ENCODE peak calls at places on chromosomes 6 and 20, in five cellular contexts. N is sigmoid colon, L is right lobe of liver, J is adrenal gland, F is K562. T is an unnamed sample. For H3K27me3, the result is how much of the 10 kb centered on the place peaks cover.

GRCh38 chr6:89596056-89596455 is 42.5 kb downstream of the LYRM2 start:
- DNase-seq in J (no peak), L (no peak), N (no peak), F (no peak), T (no peak)

GRCh38 chr6:25046942-25047341 is 111.2 kb upstream of the RIPOR2 start:
- DNase-seq in J (no peak), N (no peak), L (no peak), F (no peak), T (no peak)

GRCh38 chr6:121405306-121405705 is 30.1 kb upstream of the GJA1 start:
- DNase-seq in N (no peak), J (no peak), F (no peak), L (no peak), T (peak)

GRCh38 chr6:25788305-25788922 is 33.9 kb downstream of the SLC17A4 start:
- DNase-seq in F (peak), N (no peak), L (peak), J (peak), T (no peak)

GRCh38 chr20:19783966-19784401 is 25.9 kb downstream of the RIN2 start:
- DNase-seq in F (no peak), N (peak), J (peak), L (peak), T (no peak)

GRCh38 chr6:29531668-29532067 is 27.9 kb downstream of the UBD start:
- DNase-seq in F (no peak), L (no peak), J (no peak), N (no peak), T (peak)

GRCh38 chr6:14951704-14952103 is 294.2 kb upstream of the JARID2 start:
- DNase-seq in J (no peak), L (no peak), N (no peak), F (no peak), T (no peak)

GRCh38 chr6:87366428-87366827 is 21.8 kb downstream of the C6orf163 start:
- DNase-seq in J (no peak), F (no peak), N (no peak), L (no peak), T (no peak)

GRCh38 chr20:36784900-36785299 is 11.3 kb upstream of the DSN1 start:
- DNase-seq in F (no peak), N (peak), J (peak), L (no peak), T (no peak)

GRCh38 chr6:34391023-34391485 is 1.4 kb downstream of the NUDT3 start:
- DNase-seq in N (peak), F (no peak), J (peak), L (peak), T (no peak)

GRCh38 chr6:111714403-111715270 is 109.0 kb upstream of the TRAF3IP2 start:
- DNase-seq in L (no peak), N (no peak), F (no peak), J (no peak), T (no peak)

GRCh38 chr6:137000825-137001224 is 43.9 kb downstream of the IL20RA start:
- DNase-seq in L (no peak), N (no peak), F (no peak), J (no peak), T (no peak)

GRCh38 chr6:123529058-123529457 is 107.7 kb downstream of the TRDN start:
- DNase-seq in J (no peak), L (no peak), F (no peak), N (no peak), T (no peak)

GRCh38 chr6:112216699-112217551 is 37.4 kb downstream of the LAMA4 start:
- DNase-seq in J (no peak), L (no peak), F (no peak), N (no peak), T (no peak)

GRCh38 chr20:1381753-1382591 is 10.9 kb downstream of the FKBP1A start:
- DNase-seq in J (no peak), F (no peak), N (no peak), L (no peak), T (no peak)

GRCh38 chr6:136890986-136891385 is 31.1 kb upstream of the SLC35D3 start:
- DNase-seq in N (no peak), F (no peak), J (no peak), L (no peak), T (no peak)

GRCh38 chr6:148836751-148837150 is 89.9 kb downstream of the UST start:
- DNase-seq in L (no peak), F (no peak), J (no peak), N (no peak), T (no peak)

GRCh38 chr6:119284861-119285521 is 64.6 kb downstream of the MAN1A1 start:
- DNase-seq in F (peak), N (no peak), J (no peak), L (no peak), T (no peak)

GRCh38 chr6:105733556-105734162 is 330.8 kb upstream of the PREP start:
- DNase-seq in J (no peak), F (peak), L (no peak), N (no peak), T (no peak)

GRCh38 chr6:36268478-36269248 is 1.2 kb upstream of the PNPLA1 start:
- DNase-seq in N (no peak), L (no peak), J (peak), F (peak), T (no peak)

GRCh38 chr6:107416179-107416578 is 43.2 kb downstream of the PDSS2 start:
- DNase-seq in F (no peak), L (no peak), J (no peak), N (no peak), T (no peak)

GRCh38 chr20:58584051-58584824 is 66.8 kb upstream of the STX16 start:
- DNase-seq in F (no peak), J (no peak), N (peak), L (no peak), T (no peak)

GRCh38 chr20:59184880-59185447 is 21.3 kb downstream of the ZNF831 start:
- DNase-seq in N (no peak), F (no peak), L (no peak), J (no peak), T (no peak)

GRCh38 chr6:128242765-128243403 is 277.5 kb downstream of the PTPRK start:
- DNase-seq in J (no peak), L (no peak), F (no peak), N (no peak), T (no peak)

GRCh38 chr6:39530201-39530759 is 194.9 kb downstream of the KIF6 start:
- DNase-seq in N (no peak), L (no peak), F (no peak), J (peak), T (no peak)

GRCh38 chr6:110246900-110247546 is 66.8 kb downstream of the CDC40 start:
- DNase-seq in L (no peak), F (no peak), N (no peak), J (no peak), T (no peak)

DNA sequence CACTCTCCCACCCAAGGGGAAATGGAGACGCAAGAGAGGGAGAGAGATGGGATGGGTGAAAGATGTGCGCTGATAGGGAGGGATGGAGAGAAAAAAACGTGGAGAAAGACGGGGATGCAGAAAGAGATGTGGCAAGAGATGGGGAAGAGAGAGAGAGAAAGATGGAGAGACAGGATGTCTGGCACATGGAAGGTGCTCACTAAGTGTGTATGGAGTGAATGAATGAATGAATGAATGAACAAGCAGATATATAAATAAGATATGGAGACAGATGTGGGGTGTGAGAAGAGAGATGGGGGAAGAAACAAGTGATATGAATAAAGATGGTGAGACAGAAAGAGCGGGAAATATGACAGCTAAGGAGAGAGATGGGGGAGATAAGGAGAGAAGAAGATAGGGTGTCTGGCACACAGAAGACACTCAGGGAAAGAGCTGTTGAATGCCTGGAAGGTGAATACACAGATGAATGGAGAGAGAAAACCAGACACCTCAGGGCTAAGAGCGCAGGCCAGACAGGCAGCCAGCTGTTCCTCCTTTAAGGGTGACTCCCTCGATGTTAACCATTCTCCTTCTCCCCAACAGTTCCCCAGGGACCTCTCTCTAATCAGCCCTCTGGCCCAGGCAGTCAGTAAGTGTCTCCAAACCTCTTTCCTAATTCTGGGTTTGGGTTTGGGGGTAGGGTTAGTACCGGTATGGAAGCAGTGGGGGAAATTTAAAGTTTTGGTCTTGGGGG is 753 bp downstream of the TNF start:
- DNase-seq in L (no peak), N (no peak), J (no peak), F (no peak), T (no peak)
- TF ChIP-seq POLR2A in L (no peak), N (no peak), J (no peak), F (no peak), T (no peak)

DNA sequence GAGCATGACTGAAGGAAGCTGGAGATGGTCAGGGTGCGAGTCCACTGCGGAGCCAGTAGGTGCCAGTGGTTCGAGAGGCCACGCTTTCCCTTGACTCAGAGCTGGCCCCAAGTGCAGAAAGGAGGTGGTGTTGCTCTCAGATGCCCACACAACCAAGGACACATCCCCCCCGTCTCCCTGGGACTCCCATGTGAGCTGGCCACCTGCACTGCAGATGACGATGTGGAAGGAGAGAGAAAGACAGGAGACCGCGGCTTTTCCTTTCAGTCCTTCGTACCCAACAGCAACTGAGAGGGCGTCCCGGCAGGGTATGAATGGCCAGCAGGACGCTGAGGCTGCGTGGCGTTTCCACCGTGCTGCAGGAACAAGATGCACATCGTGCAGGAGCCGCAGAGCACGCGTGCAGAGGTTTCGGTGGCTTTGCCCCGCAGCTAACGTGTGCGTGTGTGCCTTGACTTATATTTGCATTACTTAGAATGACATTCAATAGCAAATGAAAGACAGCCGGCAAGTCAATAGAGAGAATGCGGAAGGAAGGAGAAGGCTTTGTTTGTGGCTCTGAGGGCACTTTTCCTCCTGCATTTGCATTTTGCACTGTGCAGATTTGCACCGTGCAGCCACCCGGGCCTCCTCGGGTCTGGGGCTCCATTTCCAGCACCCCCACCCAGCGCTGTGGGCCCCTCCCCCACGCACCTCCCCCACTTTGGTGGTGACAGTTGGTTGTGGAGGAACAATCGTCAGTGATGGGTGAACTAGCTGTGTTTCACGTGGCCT is 26.3 kb upstream of the BHLHE23 start:
- DNase-seq in N (peak), L (no peak), J (no peak), F (no peak), T (no peak)
- H3K4me3 ChIP-seq in N (no peak), L (no peak), J (no peak), F (no peak), T (no peak)

GRCh38 chr6:50816115-50816675 is 2.5 kb upstream of the TFAP2B start:
- DNase-seq in L (peak), N (peak), J (peak), F (peak), T (no peak)

GRCh38 chr6:50819527-50819905 is 845 bp downstream of the TFAP2B start:
- DNase-seq in N (no peak), J (no peak), F (no peak), L (peak), T (no peak)

GRCh38 chr6:50818673-50819072 is at the start of gene TFAP2B:
- DNase-seq in J (no peak), F (no peak), L (no peak), N (no peak), T (no peak)

GRCh38 chr6:50816947-50817637 is 1.6 kb upstream of the TFAP2B start:
- DNase-seq in J (no peak), L (no peak), F (no peak), N (no peak), T (no peak)

DNA sequence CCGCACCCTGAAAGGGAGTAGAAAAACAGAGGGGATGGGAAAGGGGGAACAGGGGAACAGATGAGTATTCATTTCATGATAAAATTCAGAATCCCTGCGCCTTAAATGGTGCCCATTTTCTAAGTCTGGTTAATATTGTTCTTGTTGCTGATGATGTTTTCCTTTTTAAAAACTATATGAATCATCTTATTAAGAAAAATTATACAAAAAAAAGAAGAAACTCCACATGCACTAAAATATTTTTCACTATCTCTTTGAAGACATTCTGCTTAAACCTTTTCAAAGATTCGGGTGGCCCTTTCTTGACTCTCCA is 1.1 kb upstream of the TFAP2B start:
- DNase-seq in L (no peak), F (no peak), N (no peak), J (no peak), T (no peak)
- H3K27me3 ChIP-seq in L (half or more), F (under half), N (half or more), J (half or more), T (under half)

GRCh38 chr6:21769405-21769851 is 175.9 kb downstream of the SOX4 start:
- DNase-seq in J (no peak), F (no peak), N (no peak), L (no peak), T (no peak)
- TF ChIP-seq POLR2A in J (no peak), F (no peak), N (no peak), L (no peak), T (no peak)

T was measured in vagina.